ENCODE peak calls at places on chromosomes 2 and 18, in seven cellular contexts. E is sigmoid colon, S is Panc1, N is prostate gland, B is K562, U is suprapubic skin, D is H1. C is an unnamed sample.

GRCh38 chr2:98385050-98385699 is 38.9 kb downstream of the CNGA3 start:
- DNase-seq in E (peak), S (peak), N (peak), B (peak), U (no peak), D (peak), C (no peak)

GRCh38 chr2:9336534-9337354 is 86.6 kb downstream of the ITGB1BP1 start:
- DNase-seq in E (peak), S (no peak), N (peak), B (peak), U (no peak), D (no peak), C (peak)

GRCh38 chr2:205682239-205683021 is at the start of gene NRP2:
- DNase-seq in E (peak), S (no peak), N (peak), B (peak), U (peak), D (peak), C (no peak)

GRCh38 chr2:72130671-72131360 is 16.8 kb downstream of the CYP26B1 start:
- DNase-seq in E (no peak), S (no peak), N (no peak), B (no peak), U (peak), D (no peak), C (no peak)

GRCh38 chr2:37560863-37561614 is 110.4 kb downstream of the CDC42EP3 start:
- DNase-seq in E (no peak), S (no peak), N (no peak), B (no peak), U (no peak), D (no peak), C (no peak)

GRCh38 chr2:60926751-60927568 is 45.6 kb downstream of the REL start:
- DNase-seq in E (no peak), S (no peak), N (no peak), B (no peak), U (no peak), D (no peak), C (no peak)

GRCh38 chr2:29192526-29192925 is 77.3 kb downstream of the CLIP4 start:
- DNase-seq in E (no peak), S (no peak), N (no peak), B (no peak), U (no peak), D (no peak), C (no peak)

GRCh38 chr2:56127773-56128170 is 56.0 kb upstream of the CCDC85A start:
- DNase-seq in E (no peak), S (no peak), N (no peak), B (no peak), U (no peak), D (no peak), C (no peak)

GRCh38 chr18:50797147-50797546 is 22.7 kb downstream of the MRO start:
- DNase-seq in E (no peak), S (no peak), N (no peak), B (no peak), U (no peak), D (no peak), C (no peak)

GRCh38 chr2:226079677-226080076 is 680.2 kb downstream of the NYAP2 start:
- DNase-seq in E (no peak), S (peak), N (no peak), B (no peak), U (no peak), D (no peak), C (no peak)

GRCh38 chr2:236590846-236591245 is 21.2 kb downstream of the ACKR3 start:
- DNase-seq in E (no peak), S (no peak), N (no peak), B (no peak), U (peak), D (no peak), C (no peak)

GRCh38 chr2:236584521-236585384 is 15.1 kb downstream of the ACKR3 start:
- DNase-seq in E (peak), S (no peak), N (no peak), B (no peak), U (peak), D (no peak), C (no peak)

GRCh38 chr2:236588932-236589331 is 19.3 kb downstream of the ACKR3 start:
- DNase-seq in E (no peak), S (no peak), N (no peak), B (no peak), U (no peak), D (no peak), C (no peak)

GRCh38 chr2:236585966-236586365 is 16.3 kb downstream of the ACKR3 start:
- DNase-seq in E (no peak), S (no peak), N (no peak), B (no peak), U (no peak), D (no peak), C (no peak)

DNA sequence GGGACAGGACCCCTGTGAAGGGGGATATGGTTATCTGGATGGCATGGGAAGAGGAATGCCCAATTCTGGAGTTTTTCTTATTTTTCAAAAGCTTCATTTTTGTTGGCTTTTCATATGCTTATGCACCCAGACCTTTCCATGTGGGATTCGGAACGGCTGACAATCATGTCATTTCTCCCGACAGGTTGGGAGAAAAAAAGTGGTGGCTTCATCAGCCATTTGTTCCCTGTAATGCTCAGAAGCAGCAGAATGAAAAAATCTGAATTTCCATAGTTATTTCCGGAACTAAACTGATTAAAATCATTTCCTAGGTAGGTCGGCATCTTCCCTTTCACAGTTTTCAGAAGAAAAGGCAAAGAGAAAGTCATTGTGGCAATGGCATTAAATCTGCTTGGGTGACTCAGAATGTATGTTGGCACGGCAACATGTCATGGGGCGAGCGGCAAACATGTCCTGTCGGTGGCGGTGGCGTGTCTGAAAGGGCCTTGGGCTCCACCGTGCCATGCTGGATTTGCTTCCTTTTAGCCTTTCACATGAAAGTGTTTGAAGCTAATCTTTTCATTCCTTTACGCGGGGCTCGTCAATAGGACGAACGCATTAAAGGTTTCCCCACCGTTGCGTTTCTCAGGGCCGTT is 18.4 kb downstream of the ACKR3 start:
- DNase-seq in E (no peak), S (no peak), N (no peak), B (no peak), U (peak), D (no peak), C (no peak)
- TF ChIP-seq POLR2AphosphoS5 in E (no peak), S (no peak), N (no peak), B (no peak), U (no peak), D (no peak), C (no peak)

DNA sequence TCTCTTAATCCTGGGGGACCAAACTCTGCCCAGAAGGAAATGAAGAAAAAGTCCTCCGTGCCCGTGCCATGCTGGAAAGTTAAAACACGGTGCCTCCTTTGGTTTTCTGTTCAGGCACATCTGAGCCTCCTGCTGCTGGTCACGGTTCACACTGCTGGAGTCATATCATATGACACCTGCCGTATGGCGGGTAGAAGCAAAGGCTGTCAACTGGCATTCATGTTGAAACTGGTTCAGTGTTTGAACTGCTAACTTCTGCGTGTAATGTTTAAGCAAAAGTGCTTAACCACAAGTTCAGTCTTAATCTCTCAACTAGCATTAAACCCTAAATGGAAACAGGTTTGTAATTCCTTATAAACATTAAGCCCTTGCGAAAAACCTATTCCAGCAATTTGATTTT is 3.1 kb downstream of the STK39 start:
- DNase-seq in E (no peak), S (no peak), N (peak), B (no peak), U (no peak), D (no peak), C (no peak)
- TF ChIP-seq POLR2AphosphoS5 in E (no peak), S (no peak), N (peak), B (no peak), U (no peak), D (no peak), C (no peak)

DNA sequence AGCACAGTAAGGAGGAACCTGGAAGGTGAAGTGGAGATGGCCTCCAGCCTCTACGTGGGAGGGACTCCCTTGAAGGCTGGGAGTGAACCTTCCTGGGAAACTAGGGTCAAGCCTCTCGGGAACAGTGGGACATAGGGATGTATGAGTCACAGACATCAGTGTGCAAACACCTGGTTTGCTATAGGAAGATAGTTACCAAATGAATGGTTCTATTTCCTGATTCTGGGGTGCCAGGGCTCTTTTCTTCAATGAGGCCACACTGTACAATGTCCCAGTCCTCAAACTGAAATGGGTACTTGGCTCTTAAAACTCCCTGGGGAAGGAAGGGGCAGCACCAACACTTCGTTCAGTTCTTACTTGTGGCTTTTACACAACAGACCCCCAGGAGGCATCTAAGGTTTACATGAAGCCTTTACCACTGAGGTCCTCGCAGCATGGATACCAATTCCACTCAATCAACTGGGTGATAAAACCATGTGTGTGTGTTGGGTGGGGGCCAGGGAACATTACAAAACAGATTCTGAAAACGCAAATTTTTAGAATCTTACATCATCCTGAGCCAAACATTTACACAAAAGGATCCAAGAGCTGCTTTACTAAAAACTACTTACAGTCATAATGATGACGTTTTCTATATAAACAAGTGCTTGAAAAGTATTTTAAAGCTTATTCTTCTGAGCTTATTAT is 10.4 kb downstream of the ERFE start:
- DNase-seq in E (peak), S (peak), N (no peak), B (peak), U (no peak), D (no peak), C (peak)
- TF ChIP-seq POLR2AphosphoS5 in E (no peak), S (no peak), N (no peak), B (no peak), U (no peak), D (no peak), C (peak)

DNA sequence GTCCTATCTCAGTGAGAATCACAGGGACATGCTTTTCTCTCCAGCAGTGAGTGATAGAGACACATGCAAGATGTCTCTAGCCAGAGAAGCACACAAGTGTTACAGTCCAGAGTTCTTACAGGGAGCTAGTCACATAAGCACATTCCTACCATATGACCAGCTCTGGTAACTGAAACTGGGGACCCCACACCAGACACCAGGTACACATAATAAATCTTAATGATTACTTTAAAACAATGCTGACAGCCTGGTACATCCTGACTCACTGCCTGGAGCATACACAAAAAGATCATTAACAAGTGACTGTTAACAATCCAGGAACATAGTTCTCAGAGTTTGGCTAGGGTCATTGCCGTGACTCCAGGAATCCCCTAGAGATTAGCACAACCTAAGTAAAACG is 53.6 kb downstream of the GALNT1 start:
- DNase-seq in E (no peak), S (no peak), N (no peak), B (no peak), U (no peak), D (no peak), C (no peak)
- TF ChIP-seq POLR2AphosphoS5 in E (no peak), S (no peak), N (no peak), B (no peak), U (no peak), D (no peak), C (no peak)

DNA sequence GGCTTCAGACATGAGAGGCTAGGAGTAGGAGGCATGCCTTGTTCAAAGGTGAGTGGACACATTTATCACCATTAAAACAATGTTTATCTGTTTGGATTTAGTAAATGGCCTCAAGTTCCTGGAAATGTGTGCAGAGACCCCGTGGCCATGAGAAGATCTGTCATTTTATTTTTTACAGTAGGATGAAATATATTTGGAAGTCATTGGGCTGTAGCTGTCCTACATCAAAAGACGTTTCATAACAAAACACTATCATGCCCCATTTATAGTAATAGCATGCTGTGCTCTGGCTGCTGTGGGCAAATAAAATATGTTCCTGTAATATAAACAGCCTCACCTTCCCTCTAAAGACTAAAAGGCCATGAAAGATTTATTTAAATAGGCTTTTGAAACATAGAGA is 403.9 kb upstream of the TNP1 start:
- DNase-seq in E (peak), S (no peak), N (peak), B (no peak), U (no peak), D (no peak), C (no peak)
- TF ChIP-seq POLR2AphosphoS5 in E (peak), S (no peak), N (peak), B (no peak), U (no peak), D (no peak), C (no peak)